ENCODE peak calls at places on chromosome 2, in nine cellular contexts. P is HL-60; R is cardiac fibroblast; F is CD8-positive, alpha-beta T cell; Q is neural crest cell; C is astrocyte of the spinal cord; N is MCF 10A; J is body of pancreas; H is GM12878. M is an unnamed sample.

GRCh38 chr2:9811679-9812511 is 31.4 kb upstream of the TAF1B start:
- DNase-seq in P (no peak), R (no peak), F (no peak), Q (no peak), C (no peak), N (no peak), J (no peak), H (no peak), M (no peak)

GRCh38 chr2:235091421-235091820 is 139.6 kb downstream of the SH3BP4 start:
- DNase-seq in P (no peak), R (no peak), F (no peak), Q (no peak), C (no peak), N (no peak), J (no peak), H (no peak), M (no peak)

GRCh38 chr2:207901401-207901800 is 123.9 kb downstream of the PLEKHM3 start:
- DNase-seq in P (no peak), R (no peak), F (no peak), Q (no peak), C (no peak), N (no peak), J (no peak), H (no peak), M (no peak)

GRCh38 chr2:109253216-109253615 is 124.2 kb downstream of the SH3RF3 start:
- DNase-seq in P (no peak), R (no peak), F (no peak), Q (no peak), C (peak), N (no peak), J (no peak), H (no peak), M (no peak)

GRCh38 chr2:50535256-50535655 is 496.7 kb downstream of the NRXN1 start:
- DNase-seq in P (no peak), R (no peak), F (no peak), Q (no peak), C (no peak), N (no peak), J (no peak), H (no peak), M (no peak)

GRCh38 chr2:204115692-204116091 is 179.1 kb downstream of the ICOS start:
- DNase-seq in P (no peak), R (no peak), F (no peak), Q (no peak), C (no peak), N (no peak), J (no peak), H (no peak), M (no peak)

GRCh38 chr2:18834341-18834740 is 245.0 kb upstream of the NT5C1B start:
- DNase-seq in P (no peak), R (peak), F (no peak), Q (no peak), C (peak), N (peak), J (no peak), H (no peak), M (no peak)

GRCh38 chr2:112834379-112835014 is 2.1 kb downstream of the IL1B start:
- DNase-seq in P (no peak), R (peak), F (no peak), Q (no peak), C (no peak), N (no peak), J (peak), H (no peak), M (no peak)

GRCh38 chr2:217105733-217106649 is 246.1 kb upstream of the TNP1 start:
- DNase-seq in P (no peak), R (peak), F (no peak), Q (no peak), C (peak), N (peak), J (no peak), H (no peak), M (peak)

GRCh38 chr2:232137346-232137745 is 175.8 kb downstream of the DIS3L2 start:
- DNase-seq in P (no peak), R (peak), F (no peak), Q (no peak), C (no peak), N (no peak), J (no peak), H (no peak), M (no peak)

GRCh38 chr2:232502901-232503791 is 15.5 kb upstream of the ECEL1 start:
- DNase-seq in P (no peak), R (peak), F (no peak), Q (peak), C (peak), N (peak), J (no peak), H (no peak), M (no peak)

GRCh38 chr2:29165362-29166236 is 50.4 kb downstream of the CLIP4 start:
- DNase-seq in P (no peak), R (peak), F (no peak), Q (no peak), C (peak), N (peak), J (no peak), H (no peak), M (peak)

GRCh38 chr2:37648316-37649011 is 23.0 kb downstream of the CDC42EP3 start:
- DNase-seq in P (peak), R (peak), F (no peak), Q (no peak), C (no peak), N (no peak), J (no peak), H (no peak), M (no peak)

GRCh38 chr2:44389895-44390294 is 28.1 kb downstream of the CAMKMT start:
- DNase-seq in P (no peak), R (peak), F (no peak), Q (no peak), C (no peak), N (no peak), J (no peak), H (no peak), M (no peak)
- TF ChIP-seq CTCF in P (no peak), R (peak), F (peak), Q (peak), C (peak), N (no peak), J (no peak), H (no peak), M (no peak)

DNA sequence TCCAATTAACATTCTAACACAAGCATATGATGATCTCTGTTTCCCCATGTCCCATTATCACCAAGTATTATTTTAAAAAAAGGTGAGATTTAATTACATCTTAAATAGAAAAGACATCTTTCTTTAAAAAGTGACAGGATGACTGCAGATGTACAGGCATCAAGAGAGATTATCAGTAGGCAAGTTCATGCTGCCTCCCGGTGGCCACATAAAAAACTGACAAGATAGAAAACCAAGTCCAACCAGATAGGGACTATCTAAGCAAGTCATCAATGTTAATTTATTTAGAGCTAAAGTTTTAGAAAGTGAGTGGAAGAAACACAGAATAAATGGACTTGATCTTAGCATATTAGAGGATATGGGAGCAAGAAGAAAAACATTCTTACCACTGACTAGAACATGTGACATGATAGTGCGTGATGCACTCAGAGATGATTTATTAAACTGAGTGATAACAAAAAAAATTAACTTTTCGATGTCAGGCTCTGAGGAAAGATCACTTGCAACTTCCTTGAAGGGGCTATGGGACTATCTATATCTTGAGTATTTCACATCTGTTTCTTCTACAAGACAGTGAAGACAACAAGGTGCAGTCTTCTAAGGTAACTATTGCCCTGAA is 5.4 kb upstream of the TDRD15 start:
- DNase-seq in P (no peak), R (peak), F (no peak), Q (peak), C (peak), N (peak), J (no peak), H (no peak), M (no peak)
- TF ChIP-seq CTCF in P (no peak), R (peak), F (no peak), Q (peak), C (peak), N (peak), J (peak), H (peak), M (peak)

GRCh38 chr2:156670104-156670503 is 233.9 kb downstream of the GPD2 start:
- DNase-seq in P (no peak), R (no peak), F (no peak), Q (no peak), C (no peak), N (no peak), J (no peak), H (no peak), M (no peak)

GRCh38 chr2:156671706-156672105 is 235.5 kb downstream of the GPD2 start:
- DNase-seq in P (no peak), R (no peak), F (no peak), Q (no peak), C (no peak), N (no peak), J (no peak), H (no peak), M (no peak)

GRCh38 chr2:156663757-156664409 is 227.7 kb downstream of the GPD2 start:
- DNase-seq in P (no peak), R (no peak), F (no peak), Q (no peak), C (no peak), N (no peak), J (no peak), H (no peak), M (no peak)

GRCh38 chr2:156666130-156666785 is 230.1 kb downstream of the GPD2 start:
- DNase-seq in P (no peak), R (no peak), F (no peak), Q (no peak), C (no peak), N (peak), J (no peak), H (no peak), M (no peak)
- TF ChIP-seq CTCF in P (no peak), R (no peak), F (no peak), Q (no peak), C (no peak), N (no peak), J (no peak), H (no peak), M (no peak)

GRCh38 chr2:227534714-227535113 is 62.8 kb downstream of the AGFG1 start:
- DNase-seq in P (no peak), R (no peak), F (no peak), Q (no peak), C (no peak), N (no peak), J (no peak), H (peak), M (no peak)
- TF ChIP-seq CTCF in P (no peak), R (no peak), F (no peak), Q (no peak), C (no peak), N (no peak), J (no peak), H (no peak), M (no peak)

DNA sequence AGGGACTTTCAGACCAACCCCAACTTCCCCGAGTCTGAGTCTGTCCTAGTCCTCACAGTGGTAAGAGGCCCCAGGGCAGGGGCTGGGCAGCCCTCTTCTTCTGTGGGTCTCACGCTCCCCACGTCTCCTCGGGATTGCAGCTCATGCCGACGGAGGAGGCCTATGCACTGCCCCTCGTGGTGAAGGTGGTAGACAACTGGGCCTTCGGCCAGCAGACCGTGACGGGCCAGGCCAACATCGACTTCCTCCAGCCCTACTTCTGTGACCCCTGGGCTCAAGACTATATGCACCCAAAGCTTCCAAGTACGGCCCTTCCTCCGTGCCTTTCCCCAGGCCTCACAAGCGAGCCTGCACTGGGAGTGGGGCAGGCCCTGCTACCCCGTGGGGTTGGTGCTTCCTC is 44.3 kb downstream of the LMAN2L start:
- DNase-seq in P (no peak), R (no peak), F (no peak), Q (no peak), C (no peak), N (no peak), J (no peak), H (no peak), M (no peak)
- TF ChIP-seq CTCF in P (no peak), R (no peak), F (no peak), Q (no peak), C (no peak), N (no peak), J (no peak), H (no peak), M (no peak)

M was measured in AG04449.